ENCODE peak calls at places on chromosomes 13 and 19, in four cellular contexts. G, B, E and A are unnamed samples.
A peak's percentile ranks its signal among the peaks of the same experiment; 100 is the strongest.

GRCh38 chr19:14545716-14546082 is 16.3 kb downstream of the TECR start:
- DNase-seq in G (no peak), B (no peak), E (no peak), A (no peak)

GRCh38 chr13:48896312-48896711 is 79.4 kb upstream of the FNDC3A start:
- DNase-seq in G (no peak), B (no peak), E (no peak), A (no peak)

GRCh38 chr13:29702912-29703351 is 107.4 kb upstream of the SLC7A1 start:
- DNase-seq in G (no peak), B (no peak), E (no peak), A (peak; percentile 27)

GRCh38 chr13:39900106-39900750 is 244.8 kb downstream of the COG6 start:
- DNase-seq in G (no peak), B (no peak), E (no peak), A (no peak)

GRCh38 chr13:23628250-23628649 is 58.0 kb downstream of the TNFRSF19 start:
- DNase-seq in G (no peak), B (no peak), E (no peak), A (no peak)

GRCh38 chr19:19465436-19466070 is 49.8 kb downstream of the TSSK6 start:
- DNase-seq in G (no peak), B (no peak), E (no peak), A (no peak)

GRCh38 chr13:51261610-51262249 is 39.5 kb downstream of the FAM124A start:
- DNase-seq in G (no peak), B (no peak), E (no peak), A (peak; percentile 43)

GRCh38 chr13:62293081-62293480 is 877.4 kb upstream of the PCDH20 start:
- DNase-seq in G (no peak), B (no peak), E (no peak), A (no peak)

GRCh38 chr19:42247631-42248199 is 5.3 kb upstream of the GSK3A start:
- DNase-seq in G (no peak), B (no peak), E (no peak), A (no peak)

GRCh38 chr13:113663934-113664333 is 3.1 kb upstream of the GRK1 start:
- DNase-seq in G (no peak), B (no peak), E (no peak), A (no peak)

GRCh38 chr19:19447536-19448237 is 42.2 kb downstream of the GATAD2A start:
- DNase-seq in G (no peak), B (no peak), E (no peak), A (no peak)

GRCh38 chr13:38763446-38764381 is 76.8 kb downstream of the FREM2 start:
- DNase-seq in G (peak; percentile 36), B (no peak), E (no peak), A (no peak)

GRCh38 chr19:31326329-31327028 is 22.8 kb downstream of the TSHZ3 start:
- DNase-seq in G (no peak), B (no peak), E (no peak), A (no peak)

GRCh38 chr13:28859069-28859468 is 38.9 kb downstream of the MTUS2 start:
- DNase-seq in G (no peak), B (no peak), E (no peak), A (no peak)

GRCh38 chr13:90868321-90868920 is 479.1 kb upstream of the MIR17HG start:
- DNase-seq in G (no peak), B (no peak), E (peak; percentile 63), A (no peak)

GRCh38 chr13:110265341-110265681 is 41.6 kb downstream of the COL4A1 start:
- DNase-seq in G (peak; percentile 70), B (no peak), E (no peak), A (no peak)

GRCh38 chr19:18418034-18418724 is 1.0 kb upstream of the SSBP4 start:
- DNase-seq in G (no peak), B (no peak), E (no peak), A (no peak)

GRCh38 chr19:51064534-51065220 is at the start of gene KLK13:
- DNase-seq in G (no peak), B (no peak), E (peak; percentile 98), A (peak; percentile 50)

GRCh38 chr19:31145021-31145420 is 204.2 kb downstream of the TSHZ3 start:
- DNase-seq in G (no peak), B (no peak), E (no peak), A (no peak)

GRCh38 chr13:112956516-112957294 is 12.3 kb upstream of the MCF2L start:
- DNase-seq in G (no peak), B (no peak), E (no peak), A (no peak)

GRCh38 chr19:54795763-54796162 is 7.6 kb upstream of the KIR2DL4 start:
- DNase-seq in G (no peak), B (no peak), E (no peak), A (no peak)

GRCh38 chr19:13055213-13056051 is 47.2 kb downstream of the LYL1 start:
- DNase-seq in G (peak; percentile 89), B (no peak), E (no peak), A (peak; percentile 80)

GRCh38 chr13:34412817-34413365 is 529.2 kb upstream of the NBEA start:
- DNase-seq in G (no peak), B (no peak), E (no peak), A (no peak)

GRCh38 chr13:84917252-84917878 is 881.9 kb downstream of the SLITRK6 start:
- DNase-seq in G (peak; percentile 34), B (no peak), E (no peak), A (no peak)

GRCh38 chr13:43648733-43649132 is 138.0 kb downstream of the ENOX1 start:
- DNase-seq in G (peak; percentile 9), B (no peak), E (no peak), A (no peak)

GRCh38 chr19:40553885-40554857 is 22.5 kb upstream of the SHKBP1 start:
- DNase-seq in G (no peak), B (no peak), E (no peak), A (peak; percentile 76)
- TF ChIP-seq NRF1 in G (no peak), B (no peak), E (peak; percentile 59), A (peak; percentile 37)

GRCh38 chr19:58562126-58563033 is 4.0 kb upstream of the UBE2M start:
- DNase-seq in G (peak; percentile 60), B (no peak), E (no peak), A (no peak)

GRCh38 chr19:58561373-58562125 is 3.1 kb upstream of the UBE2M start:
- DNase-seq in G (no peak), B (no peak), E (no peak), A (no peak)

GRCh38 chr19:58563823-58564222 is 5.4 kb upstream of the UBE2M start:
- DNase-seq in G (peak; percentile 65), B (no peak), E (no peak), A (no peak)

GRCh38 chr19:58560921-58561320 is 2.5 kb upstream of the UBE2M start:
- DNase-seq in G (no peak), B (no peak), E (no peak), A (no peak)

GRCh38 chr19:58563034-58563573 is 4.7 kb upstream of the UBE2M start:
- DNase-seq in G (peak; percentile 78), B (no peak), E (no peak), A (no peak)
- TF ChIP-seq NRF1 in G (peak; percentile 33), B (peak; percentile 44), E (no peak), A (peak; percentile 31)

GRCh38 chr19:925912-926594 is at the start of gene ARID3A:
- DNase-seq in G (peak; percentile 88), B (no peak), E (no peak), A (no peak)

GRCh38 chr19:926595-927043 is 784 bp downstream of the ARID3A start:
- DNase-seq in G (no peak), B (no peak), E (no peak), A (no peak)

GRCh38 chr19:928471-929259 is 2.8 kb downstream of the ARID3A start:
- DNase-seq in G (no peak), B (no peak), E (peak; percentile 69), A (no peak)

GRCh38 chr19:927707-928401 is 2.0 kb downstream of the ARID3A start:
- DNase-seq in G (no peak), B (no peak), E (no peak), A (no peak)

GRCh38 chr19:927044-927706 is 1.3 kb downstream of the ARID3A start:
- DNase-seq in G (peak; percentile 78), B (no peak), E (peak; percentile 74), A (no peak)
- TF ChIP-seq NRF1 in G (no peak), B (no peak), E (no peak), A (no peak)

DNA sequence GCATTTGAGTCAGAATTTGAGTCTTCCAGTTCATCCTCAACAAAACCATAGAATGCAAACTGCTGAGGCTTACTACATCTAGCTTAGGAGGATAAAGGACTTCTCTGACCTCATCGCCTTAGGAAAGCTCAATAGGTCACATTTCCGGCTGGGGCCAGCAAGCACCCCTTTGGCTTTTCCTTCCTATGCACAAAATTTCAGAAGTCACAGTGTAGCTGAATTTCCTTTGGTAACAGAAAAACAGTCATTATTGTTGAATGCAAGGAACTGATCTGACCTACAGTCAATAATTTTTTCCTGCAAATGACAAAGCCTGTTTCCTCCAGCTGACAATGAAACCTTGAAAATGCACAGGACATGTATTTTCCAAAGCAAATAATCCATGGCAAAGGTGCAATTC is 32.8 kb upstream of the LRCH1 start:
- DNase-seq in G (no peak), B (no peak), E (no peak), A (no peak)
- TF ChIP-seq NRF1 in G (no peak), B (no peak), E (no peak), A (no peak)